ENCODE peak calls at places on chromosomes 11 and 22, in six cellular contexts. X is RWPE1, T is lower leg skin, Q is HL-60, M is kidney, F is neural progenitor cell. C is an unnamed sample.

GRCh38 chr22:37044634-37045625 is 6.6 kb upstream of the KCTD17 start:
- DNase-seq in M (no peak), T (no peak), X (no peak), Q (no peak), F (no peak), C (no peak)

GRCh38 chr11:31968774-31969433 is 122.0 kb upstream of the RCN1 start:
- DNase-seq in X (no peak), T (no peak), M (no peak), F (no peak), Q (no peak), C (no peak)

GRCh38 chr22:27278986-27279385 is 522.6 kb downstream of the MN1 start:
- DNase-seq in Q (no peak), F (no peak), M (no peak), T (peak), X (peak), C (no peak)

GRCh38 chr11:70109903-70110302 is 31.8 kb downstream of the ANO1 start:
- DNase-seq in X (no peak), M (no peak), F (no peak), T (no peak), Q (no peak), C (no peak)

GRCh38 chr11:292211-293121 is 3.5 kb downstream of the PGGHG start:
- DNase-seq in M (peak), Q (no peak), T (no peak), X (no peak), F (no peak), C (peak)

GRCh38 chr11:58003591-58003990 is 20.1 kb upstream of the OR9Q1 start:
- DNase-seq in X (no peak), Q (no peak), T (no peak), M (no peak), F (no peak), C (no peak)

GRCh38 chr11:37560346-37560745 is 962.3 kb upstream of the RAG2 start:
- DNase-seq in F (no peak), X (peak), Q (no peak), T (no peak), M (no peak), C (no peak)

GRCh38 chr22:35648066-35649025 is at the start of gene APOL6:
- DNase-seq in T (peak), F (peak), M (no peak), X (peak), Q (no peak), C (no peak)

GRCh38 chr11:10208045-10208674 is 85.9 kb downstream of the SBF2 start:
- DNase-seq in F (peak), X (peak), M (no peak), T (no peak), Q (no peak), C (no peak)

GRCh38 chr11:26551186-26551801 is 20.8 kb downstream of the MUC15 start:
- DNase-seq in X (no peak), M (no peak), T (no peak), F (no peak), Q (no peak), C (no peak)

GRCh38 chr22:46121523-46122287 is 28.6 kb upstream of the PPARA start:
- DNase-seq in M (no peak), X (no peak), T (no peak), Q (no peak), F (no peak), C (no peak)

GRCh38 chr22:26054846-26055245 is 114.4 kb upstream of the SEZ6L start:
- DNase-seq in T (no peak), Q (no peak), M (no peak), F (peak), X (no peak), C (no peak)

GRCh38 chr11:105265859-105266258 is 126.3 kb upstream of the CARD18 start:
- DNase-seq in Q (no peak), M (no peak), F (no peak), X (peak), T (no peak), C (no peak)

GRCh38 chr11:67642490-67643120 is 3.0 kb upstream of the TBX10 start:
- DNase-seq in X (no peak), F (no peak), M (peak), Q (no peak), T (no peak), C (no peak)

GRCh38 chr22:45968751-45969413 is 8.1 kb downstream of the WNT7B start:
- DNase-seq in X (peak), M (no peak), Q (no peak), F (no peak), T (no peak), C (no peak)

GRCh38 chr11:59833602-59834001 is 11.7 kb downstream of the CBLIF start:
- DNase-seq in M (no peak), F (no peak), T (no peak), X (no peak), Q (no peak), C (no peak)

GRCh38 chr11:45079943-45080719 is 66.3 kb upstream of the PRDM11 start:
- DNase-seq in F (no peak), X (no peak), M (peak), Q (peak), T (no peak), C (no peak)

GRCh38 chr11:4672470-4672869 is 25.2 kb downstream of the OR51E2 start:
- DNase-seq in M (no peak), T (no peak), Q (no peak), X (no peak), F (no peak), C (no peak)

GRCh38 chr11:1548221-1549070 is 23.6 kb downstream of the DUSP8 start:
- DNase-seq in Q (peak), X (no peak), T (no peak), F (peak), M (peak), C (peak)

GRCh38 chr22:49553076-49553475 is 274.6 kb downstream of the BRD1 start:
- DNase-seq in M (peak), F (no peak), T (no peak), X (no peak), Q (no peak), C (no peak)

GRCh38 chr11:19209617-19210016 is 7.8 kb upstream of the CSRP3 start:
- DNase-seq in T (no peak), X (no peak), F (no peak), Q (no peak), M (no peak), C (no peak)

GRCh38 chr22:50184541-50185383 is 951 bp upstream of the TRABD start:
- DNase-seq in X (no peak), Q (no peak), T (no peak), M (peak), F (peak), C (no peak)

GRCh38 chr11:68665471-68665870 is 18.9 kb upstream of the GAL start:
- DNase-seq in X (no peak), T (no peak), Q (no peak), F (no peak), M (peak), C (no peak)

GRCh38 chr22:41821449-41822030 is 11.4 kb upstream of the SREBF2 start:
- DNase-seq in F (no peak), Q (no peak), T (no peak), X (no peak), M (no peak), C (no peak)

GRCh38 chr11:65900125-65900898 is at the start of gene FOSL1:
- DNase-seq in M (peak), T (peak), F (peak), Q (peak), X (peak), C (peak)

GRCh38 chr22:50620861-50621490 is 7.0 kb downstream of the ARSA start:
- DNase-seq in Q (no peak), F (no peak), T (no peak), X (no peak), M (peak), C (no peak)

GRCh38 chr11:17208257-17208999 is 642 bp upstream of the PIK3C2A start:
- DNase-seq in F (peak), T (peak), X (peak), M (no peak), Q (no peak), C (no peak)

GRCh38 chr11:120013325-120014250 is 124.3 kb downstream of the TRIM29 start:
- DNase-seq in X (peak), T (no peak), F (peak), M (no peak), Q (no peak), C (peak)

GRCh38 chr11:2135018-2135569 is 4.1 kb downstream of the IGF2 start:
- DNase-seq in Q (no peak), F (no peak), M (peak), X (no peak), T (no peak), C (peak)

GRCh38 chr11:67632175-67632981 is 2.6 kb upstream of the NUDT8 start:
- DNase-seq in X (no peak), F (no peak), M (peak), Q (no peak), T (no peak), C (peak)

GRCh38 chr22:23264610-23265388 is 84.5 kb downstream of the BCR start:
- DNase-seq in Q (no peak), M (peak), F (no peak), X (no peak), T (no peak), C (no peak)

GRCh38 chr11:132779487-132779886 is 752.8 kb downstream of the OPCML start:
- DNase-seq in Q (no peak), X (no peak), F (peak), M (no peak), T (no peak), C (no peak)

GRCh38 chr22:38228873-38229740 is 27.3 kb downstream of the MAFF start:
- DNase-seq in X (peak), T (peak), M (no peak), Q (no peak), F (no peak), C (no peak)

GRCh38 chr11:1565904-1566247 is 6.2 kb downstream of the DUSP8 start:
- DNase-seq in T (no peak), X (no peak), Q (no peak), F (no peak), M (no peak), C (no peak)

GRCh38 chr11:128896356-128896755 is 5.2 kb downstream of the KCNJ5 start:
- DNase-seq in Q (no peak), T (no peak), F (no peak), X (no peak), M (no peak), C (no peak)

GRCh38 chr11:79796704-79797103 is 355.9 kb upstream of the TENM4 start:
- DNase-seq in T (no peak), M (no peak), X (no peak), F (no peak), Q (no peak), C (no peak)

GRCh38 chr11:64165482-64165841 is 451 bp downstream of the MACROD1 start:
- DNase-seq in Q (no peak), M (no peak), T (no peak), F (no peak), X (no peak), C (no peak)
- TF ChIP-seq CTCF in Q (no peak), M (no peak), T (no peak), F (peak), X (no peak), C (no peak)

DNA sequence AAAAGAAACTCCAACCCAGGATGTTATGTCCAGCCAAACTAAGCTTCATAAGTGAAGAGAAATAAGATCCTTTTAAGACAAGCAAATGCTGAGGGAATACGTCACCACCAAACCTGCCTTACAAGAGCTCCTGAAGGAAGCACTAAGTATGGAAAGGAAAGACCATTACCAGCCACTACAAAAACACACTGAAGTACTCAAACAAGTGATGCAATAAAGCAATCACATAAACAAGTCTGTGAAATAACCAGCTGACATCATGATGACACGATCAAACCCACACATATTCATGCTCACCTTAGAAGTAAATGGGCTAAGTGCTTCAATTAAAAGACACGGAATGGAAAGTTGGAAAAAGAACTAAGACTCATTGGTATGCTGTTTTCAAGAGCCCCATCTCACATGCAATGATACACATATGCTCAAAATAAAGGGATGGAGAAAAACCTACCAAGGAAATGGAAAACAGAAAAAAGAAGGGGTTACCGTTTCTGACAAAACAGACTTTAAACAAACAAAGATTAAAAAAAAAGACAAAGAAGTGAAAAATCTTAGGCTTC is 82.5 kb downstream of the GAB4 start:
- DNase-seq in Q (no peak), F (no peak), M (no peak), T (no peak), X (no peak), C (no peak)
- TF ChIP-seq CTCF in Q (no peak), F (no peak), M (no peak), T (no peak), X (no peak), C (no peak)

DNA sequence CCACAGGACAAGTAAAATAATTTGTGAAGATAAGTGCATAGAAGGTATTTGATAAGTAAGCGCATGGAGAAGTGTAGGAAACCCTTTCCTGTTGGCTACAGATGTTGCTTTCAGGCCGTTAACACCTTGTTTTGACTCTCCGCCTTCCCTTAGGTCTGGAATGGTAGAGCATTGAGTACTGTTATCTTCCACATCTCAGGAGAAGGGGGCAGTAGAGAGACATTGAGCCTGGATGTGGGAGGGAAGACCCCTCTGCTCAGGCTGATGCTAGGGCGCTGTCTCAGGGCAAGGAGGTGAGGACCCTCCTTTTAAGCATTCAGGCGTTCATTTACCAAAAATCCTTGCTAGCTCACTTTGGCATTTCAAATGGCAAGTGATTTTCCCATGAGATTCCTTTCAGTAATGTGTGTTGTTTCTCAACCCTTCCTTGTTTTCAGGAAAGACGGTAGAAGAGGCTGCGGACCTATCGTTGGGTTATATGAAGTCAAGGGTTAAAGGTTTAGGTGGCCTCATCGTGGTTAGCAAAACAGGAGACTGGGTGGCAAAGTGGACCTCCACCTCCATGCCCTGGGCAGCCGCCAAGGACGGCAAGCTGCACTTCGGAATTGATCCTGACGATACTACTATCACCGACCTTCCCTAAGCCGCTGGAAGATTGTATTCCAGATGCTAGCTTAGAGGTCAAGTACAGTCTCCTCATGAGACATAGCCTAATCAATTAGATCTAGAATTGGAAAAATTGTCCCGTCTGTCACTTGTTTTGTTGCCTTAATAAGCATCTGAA is 27.0 kb upstream of the SCGB1A1 start:
- DNase-seq in X (no peak), T (no peak), F (no peak), Q (no peak), M (no peak), C (no peak)
- TF ChIP-seq CTCF in X (no peak), T (no peak), F (peak), Q (no peak), M (no peak), C (no peak)

DNA sequence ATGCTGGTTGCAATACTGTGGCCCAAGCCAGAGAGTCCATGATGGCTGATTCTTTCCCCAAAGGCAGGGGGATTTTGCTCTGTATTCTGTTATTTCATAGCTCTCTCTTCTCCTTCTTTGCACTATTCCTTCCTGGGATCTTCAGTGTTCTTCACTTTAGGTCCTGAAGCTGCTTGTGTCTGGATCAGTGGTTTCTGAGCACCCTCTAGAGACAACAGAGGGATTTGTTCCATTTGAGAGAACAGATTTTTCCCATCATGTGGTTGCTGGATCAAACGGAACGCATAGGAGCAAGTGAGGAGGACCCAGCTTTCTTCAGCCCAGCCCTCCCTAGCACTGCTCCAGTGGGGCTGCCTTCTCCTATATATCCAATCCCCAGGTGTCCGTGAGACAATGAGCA is 68.7 kb upstream of the SYN3 start:
- DNase-seq in X (peak), F (peak), M (no peak), T (no peak), Q (no peak), C (no peak)
- TF ChIP-seq CTCF in X (no peak), F (peak), M (no peak), T (no peak), Q (no peak), C (peak)

GRCh38 chr11:12217879-12218278 is 107.5 kb downstream of the MICAL2 start:
- DNase-seq in Q (no peak), F (no peak), T (no peak), X (no peak), M (no peak), C (no peak)
- TF ChIP-seq CTCF in Q (no peak), F (no peak), T (no peak), X (no peak), M (no peak), C (no peak)

GRCh38 chr22:19477321-19478085 is 1.5 kb downstream of the UFD1 start:
- DNase-seq in Q (no peak), X (no peak), F (no peak), T (no peak), M (no peak), C (no peak)
- TF ChIP-seq CTCF in Q (no peak), X (peak), F (peak), T (no peak), M (peak), C (peak)

DNA sequence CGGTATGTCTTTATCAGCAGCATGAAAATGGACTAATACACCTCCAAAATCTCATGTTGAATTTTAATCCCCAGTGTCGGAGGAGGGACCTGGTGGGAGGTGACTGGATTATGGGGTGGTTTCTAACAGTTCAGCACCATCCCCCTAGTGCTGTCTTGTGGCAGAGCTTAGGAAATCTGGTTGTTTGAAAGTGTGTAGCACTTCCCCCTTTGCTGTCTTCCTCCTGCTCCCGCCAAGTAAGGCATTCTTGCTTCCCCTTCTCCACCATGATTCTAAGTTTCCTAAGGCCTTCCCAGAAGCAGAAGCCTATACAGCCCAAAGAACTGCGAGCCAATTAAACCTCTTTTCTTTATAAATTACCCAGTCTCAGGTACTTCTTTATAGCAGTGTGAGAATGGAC is 4.0 kb downstream of the CD59 start:
- DNase-seq in Q (peak), F (no peak), M (no peak), X (no peak), T (no peak), C (no peak)
- TF ChIP-seq CTCF in Q (no peak), F (no peak), M (no peak), X (no peak), T (no peak), C (no peak)

GRCh38 chr11:86395061-86395551 is 20.4 kb downstream of the CCDC81 start:
- DNase-seq in M (peak), Q (no peak), X (no peak), F (peak), T (no peak), C (no peak)
- TF ChIP-seq CTCF in M (no peak), Q (no peak), X (no peak), F (no peak), T (no peak), C (no peak)

DNA sequence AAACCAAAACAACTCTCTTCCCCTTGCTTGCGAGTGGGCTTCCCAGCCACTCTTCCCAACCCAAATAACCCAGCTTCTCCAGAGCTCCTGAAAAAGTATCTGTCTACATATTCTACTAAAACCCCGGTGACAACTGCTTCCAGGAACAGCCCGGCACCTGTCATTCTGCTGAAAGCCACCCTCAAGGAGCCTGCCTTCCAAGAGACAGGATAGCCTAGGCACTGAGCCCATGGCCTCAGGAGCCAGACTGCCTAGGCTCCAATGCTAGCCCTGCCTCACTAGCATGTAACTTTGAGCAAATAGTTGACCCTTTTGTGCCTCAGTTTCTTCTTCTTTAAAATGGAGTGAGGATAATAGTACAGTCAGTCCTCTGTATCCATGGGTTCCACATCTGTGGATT is 459.8 kb downstream of the SOX6 start:
- DNase-seq in T (no peak), F (no peak), M (no peak), Q (no peak), X (no peak), C (no peak)
- TF ChIP-seq CTCF in T (no peak), F (no peak), M (no peak), Q (no peak), X (no peak), C (no peak)